ENCODE peak calls at places on chromosome 2, in nine cellular contexts. R is NCI-H1092; I is mucosa of gallbladder; A is BE2C; K is effector memory CD8-positive, alpha-beta T cell; Z is cardiac muscle cell; S is head of caudate nucleus; X is T-helper 9 cell; C is GM03348. V is an unnamed sample.

GRCh38 chr2:64548795-64549194 is 24.7 kb downstream of the AFTPH start:
- DNase-seq in R (no peak), I (no peak), A (no peak), K (no peak), Z (no peak), S (no peak), X (no peak), C (no peak), V (peak)

GRCh38 chr2:240225116-240225515 is 84.7 kb upstream of the OTOS start:
- DNase-seq in R (no peak), I (no peak), A (no peak), K (no peak), Z (no peak), S (peak), X (no peak), C (no peak), V (no peak)

GRCh38 chr2:239312081-239312501 is 88.7 kb downstream of the HDAC4 start:
- DNase-seq in R (no peak), I (no peak), A (no peak), K (no peak), Z (no peak), S (peak), X (no peak), C (no peak), V (no peak)

GRCh38 chr2:214830794-214831346 is 21.4 kb upstream of the BARD1 start:
- DNase-seq in R (no peak), I (no peak), A (no peak), K (no peak), Z (peak), S (no peak), X (no peak), C (peak), V (peak)

GRCh38 chr2:23418490-23418911 is 33.5 kb downstream of the KLHL29 start:
- DNase-seq in R (no peak), I (no peak), A (no peak), K (no peak), Z (peak), S (no peak), X (no peak), C (peak), V (no peak)

GRCh38 chr2:46230115-46230571 is 67.1 kb upstream of the EPAS1 start:
- DNase-seq in R (no peak), I (peak), A (peak), K (peak), Z (no peak), S (peak), X (no peak), C (no peak), V (no peak)

GRCh38 chr2:86675104-86675503 is 45.0 kb upstream of the RMND5A start:
- DNase-seq in R (no peak), I (no peak), A (no peak), K (no peak), Z (no peak), S (no peak), X (no peak), C (no peak), V (no peak)

GRCh38 chr2:29954316-29954715 is 32.9 kb upstream of the ALK start:
- DNase-seq in R (no peak), I (no peak), A (no peak), K (no peak), Z (no peak), S (no peak), X (no peak), C (no peak), V (no peak)

GRCh38 chr2:154507186-154507585 is 191.3 kb upstream of the KCNJ3 start:
- DNase-seq in R (no peak), I (no peak), A (no peak), K (no peak), Z (no peak), S (no peak), X (no peak), C (no peak), V (no peak)

GRCh38 chr2:41932241-41933034 is 115.4 kb upstream of the PKDCC start:
- DNase-seq in R (no peak), I (peak), A (peak), K (no peak), Z (peak), S (no peak), X (no peak), C (peak), V (no peak)

GRCh38 chr2:10441966-10442365 is 6.2 kb downstream of the ODC1 start:
- DNase-seq in R (no peak), I (no peak), A (no peak), K (no peak), Z (peak), S (no peak), X (no peak), C (no peak), V (no peak)

GRCh38 chr2:241421330-241421729 is 65.2 kb downstream of the FARP2 start:
- DNase-seq in R (no peak), I (no peak), A (no peak), K (no peak), Z (peak), S (no peak), X (no peak), C (no peak), V (no peak)

GRCh38 chr2:219398721-219399333 is 11.1 kb upstream of the DNPEP start:
- DNase-seq in R (peak), I (no peak), A (no peak), K (no peak), Z (no peak), S (no peak), X (no peak), C (no peak), V (no peak)

GRCh38 chr2:63544017-63544627 is 44.2 kb downstream of the WDPCP start:
- DNase-seq in R (no peak), I (no peak), A (no peak), K (no peak), Z (peak), S (no peak), X (no peak), C (peak), V (peak)

GRCh38 chr2:54667726-54668650 is 55.5 kb upstream of the EML6 start:
- DNase-seq in R (no peak), I (no peak), A (no peak), K (no peak), Z (no peak), S (no peak), X (no peak), C (no peak), V (no peak)

GRCh38 chr2:205688417-205689200 is 6.3 kb downstream of the NRP2 start:
- DNase-seq in R (no peak), I (no peak), A (no peak), K (no peak), Z (peak), S (no peak), X (no peak), C (no peak), V (peak)

GRCh38 chr2:157261199-157261782 is 3.8 kb downstream of the GALNT5 start:
- DNase-seq in R (no peak), I (peak), A (no peak), K (no peak), Z (peak), S (no peak), X (no peak), C (peak), V (no peak)

GRCh38 chr2:230877131-230877736 is 12.5 kb downstream of the ITM2C start:
- DNase-seq in R (no peak), I (no peak), A (no peak), K (no peak), Z (no peak), S (no peak), X (no peak), C (no peak), V (no peak)

GRCh38 chr2:222052934-222053367 is 245.8 kb downstream of the PAX3 start:
- DNase-seq in R (no peak), I (no peak), A (peak), K (no peak), Z (no peak), S (no peak), X (no peak), C (no peak), V (no peak)